ENCODE peak calls at places on chromosomes 6 and 20, in nine cellular contexts. G, T, J, C, Q, Z, U, E and S are unnamed samples.

GRCh38 chr6:7087491-7087979 is 20.2 kb upstream of the RREB1 start:
- DNase-seq in G (no peak), T (no peak), J (no peak), C (no peak), Q (no peak), Z (no peak), U (no peak), E (no peak), S (no peak)

GRCh38 chr6:13282393-13283069 is 45.8 kb downstream of the TBC1D7 start:
- DNase-seq in G (no peak), T (no peak), J (no peak), C (no peak), Q (no peak), Z (no peak), U (no peak), E (no peak), S (no peak)

GRCh38 chr6:161076211-161076677 is 84.7 kb downstream of the MAP3K4 start:
- DNase-seq in G (no peak), T (no peak), J (no peak), C (no peak), Q (no peak), Z (no peak), U (no peak), E (no peak), S (no peak)

GRCh38 chr20:1633535-1633934 is 13.7 kb upstream of the SIRPB1 start:
- DNase-seq in G (no peak), T (no peak), J (no peak), C (no peak), Q (no peak), Z (no peak), U (no peak), E (no peak), S (no peak)

GRCh38 chr6:25147191-25147590 is 132.0 kb upstream of the CARMIL1 start:
- DNase-seq in G (no peak), T (peak), J (no peak), C (no peak), Q (no peak), Z (no peak), U (peak), E (no peak), S (no peak)

GRCh38 chr6:137494281-137494966 is at the start of gene OLIG3:
- DNase-seq in G (peak), T (peak), J (no peak), C (no peak), Q (no peak), Z (no peak), U (peak), E (no peak), S (no peak)

GRCh38 chr6:3650959-3651697 is 100.4 kb downstream of the PXDC1 start:
- DNase-seq in G (no peak), T (no peak), J (no peak), C (no peak), Q (no peak), Z (no peak), U (no peak), E (no peak), S (no peak)

GRCh38 chr6:17725083-17725482 is 18.4 kb upstream of the NUP153 start:
- DNase-seq in G (peak), T (no peak), J (no peak), C (no peak), Q (no peak), Z (no peak), U (no peak), E (no peak), S (peak)

GRCh38 chr6:32613475-32613874 is 23.7 kb upstream of the HLA-DQA1 start:
- DNase-seq in G (no peak), T (no peak), J (no peak), C (no peak), Q (no peak), Z (no peak), U (no peak), E (no peak), S (no peak)

GRCh38 chr6:28657756-28658465 is 132.2 kb downstream of the GPX5 start:
- DNase-seq in G (peak), T (peak), J (no peak), C (no peak), Q (peak), Z (peak), U (peak), E (no peak), S (peak)

GRCh38 chr6:45922728-45923351 is 92.8 kb downstream of the CLIC5 start:
- DNase-seq in G (peak), T (peak), J (peak), C (peak), Q (peak), Z (peak), U (peak), E (peak), S (peak)

GRCh38 chr6:152185158-152185574 is 377.7 kb downstream of the ESR1 start:
- DNase-seq in G (no peak), T (no peak), J (no peak), C (no peak), Q (no peak), Z (no peak), U (peak), E (no peak), S (no peak)

GRCh38 chr20:41230136-41230535 is 87.4 kb downstream of the ZHX3 start:
- DNase-seq in G (no peak), T (no peak), J (no peak), C (no peak), Q (no peak), Z (no peak), U (no peak), E (no peak), S (no peak)

GRCh38 chr20:58497076-58497665 is 18.0 kb downstream of the APCDD1L start:
- DNase-seq in G (no peak), T (no peak), J (no peak), C (no peak), Q (no peak), Z (no peak), U (no peak), E (no peak), S (no peak)

GRCh38 chr6:41157323-41157722 is 3.2 kb upstream of the TREML1 start:
- DNase-seq in G (no peak), T (no peak), J (no peak), C (no peak), Q (no peak), Z (no peak), U (no peak), E (no peak), S (no peak)

GRCh38 chr6:163950159-163950558 is 535.6 kb downstream of the QKI start:
- DNase-seq in G (no peak), T (no peak), J (no peak), C (no peak), Q (no peak), Z (no peak), U (no peak), E (no peak), S (no peak)

GRCh38 chr6:24472181-24472580 is 17.2 kb downstream of the GPLD1 start:
- DNase-seq in G (no peak), T (no peak), J (no peak), C (no peak), Q (no peak), Z (no peak), U (no peak), E (no peak), S (no peak)

GRCh38 chr6:48765352-48765961 is 654.5 kb upstream of the PTCHD4 start:
- DNase-seq in G (peak), T (peak), J (no peak), C (no peak), Q (no peak), Z (peak), U (peak), E (peak), S (peak)
- TF ChIP-seq CTCF in G (peak), T (peak), J (peak), C (peak), Q (no peak), Z (peak), U (no peak), E (peak), S (peak)

DNA sequence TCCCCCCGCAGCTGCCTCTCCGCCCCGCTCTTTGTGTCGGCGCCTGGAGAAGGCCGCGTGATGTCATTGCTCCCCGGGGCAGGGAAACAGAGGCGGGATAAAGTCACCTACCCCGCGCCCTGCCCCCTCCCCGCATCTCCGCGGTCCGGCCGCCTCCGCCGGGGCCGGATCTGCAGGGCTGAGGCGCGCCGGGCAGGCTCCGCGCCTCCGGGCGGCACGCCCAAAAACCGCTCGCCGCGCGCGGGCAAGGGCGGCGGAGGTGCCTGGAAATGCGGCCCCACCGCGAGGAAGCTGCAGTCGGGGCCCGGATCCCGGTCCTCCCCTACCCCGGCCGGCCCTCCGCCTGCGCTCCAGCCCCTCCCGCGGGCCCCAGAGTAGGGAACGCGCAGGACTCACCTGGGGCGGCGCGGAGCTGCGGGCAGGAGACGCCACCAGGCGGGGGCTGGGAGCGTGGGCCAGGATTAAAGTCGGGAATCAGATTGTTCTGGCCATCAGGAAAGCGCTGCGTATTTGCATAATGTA is at the start of gene FAXC:
- DNase-seq in G (peak), T (peak), J (peak), C (no peak), Q (no peak), Z (peak), U (peak), E (no peak), S (peak)
- TF ChIP-seq CTCF in G (no peak), T (no peak), J (peak), C (peak), Q (no peak), Z (no peak), U (no peak), E (peak), S (no peak)

GRCh38 chr6:92122746-92123145 is 1296.6 kb downstream of the EPHA7 start:
- DNase-seq in G (no peak), T (no peak), J (no peak), C (no peak), Q (no peak), Z (no peak), U (no peak), E (no peak), S (no peak)
- TF ChIP-seq CTCF in G (peak), T (peak), J (peak), C (peak), Q (no peak), Z (no peak), U (no peak), E (peak), S (peak)

DNA sequence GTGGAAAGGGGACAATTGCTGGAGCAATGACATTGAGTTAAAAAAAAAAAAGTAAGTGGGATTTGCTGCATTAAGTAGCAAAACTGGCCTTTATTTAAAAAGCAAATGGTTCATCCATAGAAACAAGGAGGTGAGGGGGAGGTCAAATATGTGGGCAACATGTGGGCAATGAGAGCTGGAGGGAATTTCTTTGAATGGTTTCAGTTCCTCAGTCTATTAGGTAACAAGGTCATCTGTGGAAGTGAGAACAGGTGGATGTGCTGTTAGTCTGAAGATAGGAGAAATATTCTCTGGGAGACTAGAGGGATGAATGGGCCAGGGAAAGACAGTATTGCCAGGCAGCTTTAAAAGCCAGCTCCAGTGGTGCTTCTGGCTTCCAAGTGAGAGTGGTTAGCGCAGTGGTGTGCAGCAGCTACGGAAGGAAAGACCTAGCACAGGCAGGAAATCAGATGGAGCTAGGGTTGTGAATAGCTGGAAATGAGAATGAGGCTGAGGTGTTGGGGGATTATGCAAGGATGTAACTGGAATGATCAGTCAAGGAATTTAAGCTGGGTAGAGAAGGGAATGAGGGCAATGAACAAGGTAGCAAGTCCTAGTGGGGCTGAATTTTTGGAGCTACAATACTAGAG is 727.6 kb downstream of the PTPRT start:
- DNase-seq in G (no peak), T (peak), J (no peak), C (no peak), Q (no peak), Z (no peak), U (peak), E (no peak), S (no peak)
- TF ChIP-seq CTCF in G (no peak), T (no peak), J (no peak), C (no peak), Q (no peak), Z (no peak), U (no peak), E (no peak), S (no peak)

GRCh38 chr20:37757550-37757949 is 63.7 kb downstream of the CTNNBL1 start:
- DNase-seq in G (peak), T (no peak), J (no peak), C (no peak), Q (no peak), Z (no peak), U (no peak), E (no peak), S (no peak)
- TF ChIP-seq CTCF in G (no peak), T (no peak), J (no peak), C (peak), Q (no peak), Z (no peak), U (no peak), E (peak), S (no peak)

DNA sequence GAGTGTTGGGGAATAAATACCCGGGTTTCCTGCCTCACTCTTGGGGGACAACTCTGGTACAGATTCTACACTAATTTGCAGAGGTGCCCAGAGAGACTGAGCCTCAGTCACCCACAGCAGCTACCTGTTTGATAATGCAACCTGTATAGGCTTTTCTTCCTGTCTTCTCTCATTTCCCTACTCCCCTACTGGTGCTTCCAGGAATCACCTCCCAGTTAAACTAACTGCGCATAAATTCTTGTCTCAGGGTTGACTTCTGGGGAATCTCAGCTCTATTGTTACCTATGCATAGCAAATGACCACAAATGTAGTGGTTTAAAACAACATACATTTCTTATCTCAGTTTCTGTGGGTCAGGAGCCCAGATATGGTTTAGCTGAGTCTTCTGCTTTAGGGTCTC is 11.3 kb downstream of the OCSTAMP start:
- DNase-seq in G (no peak), T (no peak), J (no peak), C (no peak), Q (no peak), Z (no peak), U (no peak), E (no peak), S (no peak)
- TF ChIP-seq CTCF in G (peak), T (no peak), J (no peak), C (no peak), Q (no peak), Z (no peak), U (no peak), E (no peak), S (no peak)

GRCh38 chr6:142746524-142746923 is 198.5 kb downstream of the HIVEP2 start:
- DNase-seq in G (peak), T (peak), J (no peak), C (no peak), Q (peak), Z (peak), U (peak), E (no peak), S (peak)
- TF ChIP-seq CTCF in G (no peak), T (peak), J (peak), C (peak), Q (peak), Z (peak), U (peak), E (peak), S (peak)

DNA sequence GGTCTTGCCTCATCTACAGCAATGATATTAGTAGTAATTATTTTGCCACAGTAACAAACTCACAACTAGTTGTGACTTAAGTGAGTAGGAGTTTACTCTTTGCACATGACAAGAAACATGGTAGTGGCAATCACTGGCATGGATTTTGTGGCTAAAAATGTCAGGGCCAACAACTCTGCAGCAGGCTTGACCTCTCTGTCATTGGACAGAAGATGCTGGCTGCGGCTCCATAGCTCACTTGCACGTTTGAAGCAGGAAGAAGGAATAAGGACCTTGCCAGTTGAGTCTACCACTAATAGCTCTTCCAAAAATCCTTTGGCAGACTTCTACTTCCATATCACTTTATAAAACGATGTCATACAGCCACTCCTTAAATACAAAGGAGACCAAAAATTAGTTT is 117.3 kb downstream of the ADGRG6 start:
- DNase-seq in G (no peak), T (no peak), J (no peak), C (no peak), Q (no peak), Z (no peak), U (no peak), E (no peak), S (no peak)
- TF ChIP-seq CTCF in G (no peak), T (no peak), J (no peak), C (no peak), Q (no peak), Z (no peak), U (no peak), E (no peak), S (no peak)